ENCODE peak calls at places on chromosomes 7 and 10, in seven cellular contexts. W is GM23338, A is pancreas, D is neural progenitor cell, V is foreskin fibroblast, T is fibroblast of the aortic adventitia, N is body of pancreas. J is an unnamed sample.

GRCh38 chr10:74292871-74293427 is 141.9 kb downstream of the ADK start:
- DNase-seq in W (no peak), D (no peak), T (peak), V (peak), N (no peak), A (no peak), J (no peak)

GRCh38 chr7:69439040-69439439 is 159.2 kb upstream of the AUTS2 start:
- DNase-seq in A (no peak), D (no peak), V (no peak), T (no peak), W (no peak), N (no peak), J (no peak)

GRCh38 chr7:50281680-50282445 is 22.7 kb upstream of the IKZF1 start:
- DNase-seq in N (no peak), T (no peak), W (no peak), D (no peak), A (no peak), V (no peak), J (no peak)

GRCh38 chr7:450036-450435 is 69.6 kb downstream of the PDGFA start:
- DNase-seq in D (no peak), A (no peak), V (no peak), N (no peak), T (no peak), W (no peak), J (no peak)

GRCh38 chr7:137874390-137874789 is 27.6 kb upstream of the DGKI start:
- DNase-seq in T (peak), W (no peak), N (no peak), D (no peak), A (no peak), V (peak), J (no peak)

GRCh38 chr10:54066646-54067045 is 734.4 kb downstream of the PCDH15 start:
- DNase-seq in W (no peak), D (no peak), N (no peak), T (no peak), V (no peak), A (no peak), J (no peak)

GRCh38 chr7:44065431-44066110 is at the start of gene PGAM2:
- DNase-seq in N (peak), A (peak), T (no peak), V (no peak), D (peak), W (peak), J (no peak)

GRCh38 chr10:123743441-123744225 is 77.5 kb downstream of the GPR26 start:
- DNase-seq in V (no peak), N (peak), W (no peak), A (no peak), D (no peak), T (peak), J (no peak)

GRCh38 chr10:24889636-24890035 is 62.8 kb downstream of the PRTFDC1 start:
- DNase-seq in W (no peak), N (no peak), D (no peak), A (no peak), T (peak), V (no peak), J (no peak)

GRCh38 chr7:3722396-3722846 is 421.4 kb downstream of the SDK1 start:
- DNase-seq in N (peak), W (peak), D (peak), V (peak), A (no peak), T (no peak), J (no peak)

GRCh38 chr10:7458554-7458953 is 47.7 kb upstream of the SFMBT2 start:
- DNase-seq in N (no peak), V (peak), T (no peak), W (no peak), A (no peak), D (no peak), J (no peak)

GRCh38 chr7:50706469-50706937 is 76.2 kb downstream of the GRB10 start:
- DNase-seq in D (no peak), N (no peak), V (no peak), W (no peak), T (peak), A (no peak), J (no peak)

GRCh38 chr10:13759167-13759566 is 172.4 kb downstream of the PRPF18 start:
- DNase-seq in T (peak), D (peak), V (no peak), N (peak), W (peak), A (no peak), J (no peak)

GRCh38 chr7:29987821-29988317 is 1.7 kb downstream of the SCRN1 start:
- DNase-seq in D (peak), N (peak), T (peak), V (peak), A (no peak), W (peak), J (no peak)

GRCh38 chr10:110507303-110507702 is 9.6 kb downstream of the DUSP5 start:
- DNase-seq in W (no peak), V (no peak), T (no peak), N (no peak), D (no peak), A (no peak), J (no peak)

GRCh38 chr7:138396251-138397070 is 63.6 kb upstream of the TRIM24 start:
- DNase-seq in N (peak), A (no peak), W (peak), D (peak), T (no peak), V (no peak), J (peak)

GRCh38 chr10:61784354-61785131 is 117.0 kb upstream of the ARID5B start:
- DNase-seq in A (no peak), N (no peak), V (no peak), D (no peak), W (no peak), T (no peak), J (no peak)

GRCh38 chr10:48305905-48306264 is 592 bp upstream of the MAPK8 start:
- DNase-seq in T (no peak), W (no peak), N (no peak), D (no peak), A (no peak), V (no peak), J (no peak)
- H3K4me3 ChIP-seq in T (peak), W (peak), N (no peak), D (no peak), A (peak), V (peak), J (peak)

DNA sequence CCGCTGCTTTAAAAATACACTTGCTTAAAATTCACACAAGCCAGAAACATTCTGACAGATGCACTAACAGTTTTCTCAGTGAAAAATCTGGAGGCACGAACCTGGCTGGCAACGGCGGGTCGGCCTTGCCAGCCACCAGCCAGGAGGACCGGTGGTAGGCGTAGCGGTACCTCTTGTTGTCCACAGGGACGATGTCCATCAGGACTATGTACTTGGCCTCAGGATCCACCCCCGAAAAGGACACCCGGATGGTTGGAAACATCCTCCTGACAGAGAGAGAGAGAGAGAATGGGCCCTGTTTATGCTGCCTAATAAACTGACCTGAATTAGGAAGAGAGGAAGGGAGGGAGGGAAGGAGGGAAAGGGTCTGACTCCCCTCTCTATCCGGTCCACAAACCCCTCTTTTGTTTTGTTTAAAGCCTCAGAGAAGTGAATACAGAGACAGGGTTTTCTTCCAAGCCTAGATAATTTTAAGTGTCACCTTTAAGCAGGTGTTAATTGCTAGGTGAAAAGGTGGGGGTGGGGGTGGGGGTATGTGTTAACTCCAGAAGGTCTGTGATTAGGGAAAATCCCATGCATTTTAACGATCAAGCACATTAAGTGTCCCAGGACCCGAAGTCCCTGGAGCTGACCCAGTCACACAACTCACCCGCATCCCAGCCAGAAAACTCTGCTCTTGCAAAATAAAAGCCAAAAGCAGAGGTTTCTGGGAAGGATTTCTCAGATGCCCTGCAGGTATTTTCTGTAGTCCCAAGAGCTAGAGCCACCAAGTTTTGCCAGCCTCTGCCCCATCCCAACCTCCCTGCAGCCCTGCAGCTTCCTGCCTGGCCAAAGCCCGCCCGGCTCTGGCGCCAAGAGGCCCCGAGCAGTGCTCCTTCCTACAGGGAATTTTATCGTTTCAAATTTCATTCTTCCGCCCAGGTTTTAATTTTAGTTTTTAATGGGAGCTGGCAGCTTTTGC is 5.0 kb downstream of the TBX20 start:
- DNase-seq in V (no peak), W (peak), A (no peak), D (no peak), T (no peak), N (no peak), J (no peak)
- H3K4me3 ChIP-seq in V (no peak), W (peak), A (no peak), D (peak), T (peak), N (no peak), J (no peak)

GRCh38 chr10:4132216-4132556 is 347.2 kb upstream of the KLF6 start:
- DNase-seq in N (no peak), A (no peak), D (no peak), V (no peak), W (no peak), T (no peak), J (no peak)
- H3K4me3 ChIP-seq in N (no peak), A (no peak), D (no peak), V (no peak), W (no peak), T (no peak), J (no peak)

DNA sequence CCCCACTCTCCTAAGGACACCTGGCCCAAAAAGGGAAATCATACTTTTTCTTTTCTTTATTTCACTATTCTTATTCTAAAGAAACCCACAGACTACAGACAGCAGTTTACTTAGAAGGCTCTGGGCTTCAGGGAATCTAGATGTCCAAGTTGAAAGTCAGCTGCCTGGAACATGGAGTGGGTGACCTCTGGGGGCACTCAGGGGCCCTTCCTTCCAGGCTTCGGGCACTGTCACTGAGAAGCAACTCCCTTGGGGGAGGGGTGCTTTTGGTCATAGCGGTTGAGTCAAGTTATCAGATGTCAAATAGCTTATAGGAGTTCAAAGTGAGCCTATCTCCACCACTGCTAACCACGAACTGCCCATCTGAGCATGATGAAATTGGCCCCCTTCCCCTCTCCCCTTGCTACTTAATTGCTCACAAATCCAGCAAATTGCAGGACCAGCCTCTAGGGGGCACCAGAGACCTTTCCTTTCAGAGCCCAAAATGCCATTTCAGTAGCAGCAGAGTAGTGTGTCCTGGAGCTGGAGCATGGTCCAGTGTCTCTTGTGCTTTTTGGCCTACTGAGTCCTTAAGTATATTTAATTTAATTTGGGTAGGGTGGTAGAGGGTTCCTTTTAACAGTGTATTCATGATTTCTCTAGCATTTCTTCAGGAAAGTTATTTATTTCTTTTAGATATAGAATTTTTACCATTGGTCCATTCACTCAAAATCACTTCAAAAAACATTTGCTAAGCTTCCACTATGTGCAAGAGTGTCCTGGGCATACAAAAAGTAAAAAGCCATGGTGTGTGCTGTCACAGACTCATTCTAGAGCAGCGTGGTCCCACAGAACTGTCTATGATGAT is 463.8 kb downstream of the KCNMA1 start:
- DNase-seq in A (peak), N (peak), D (peak), V (peak), W (peak), T (peak), J (peak)
- H3K4me3 ChIP-seq in A (no peak), N (no peak), D (no peak), V (no peak), W (no peak), T (no peak), J (no peak)

GRCh38 chr7:17996040-17996439 is 31.6 kb downstream of the PRPS1L1 start:
- DNase-seq in D (no peak), V (no peak), W (no peak), A (no peak), T (no peak), N (no peak), J (no peak)

GRCh38 chr7:17996442-17997223 is 31.0 kb downstream of the PRPS1L1 start:
- DNase-seq in N (no peak), A (no peak), W (no peak), T (no peak), D (no peak), V (no peak), J (no peak)

GRCh38 chr7:18003286-18003685 is 24.4 kb downstream of the PRPS1L1 start:
- DNase-seq in T (no peak), A (no peak), N (no peak), V (no peak), W (no peak), D (no peak), J (no peak)

GRCh38 chr7:17994079-17994478 is 33.6 kb downstream of the PRPS1L1 start:
- DNase-seq in N (no peak), A (no peak), W (no peak), V (no peak), T (no peak), D (no peak), J (no peak)

DNA sequence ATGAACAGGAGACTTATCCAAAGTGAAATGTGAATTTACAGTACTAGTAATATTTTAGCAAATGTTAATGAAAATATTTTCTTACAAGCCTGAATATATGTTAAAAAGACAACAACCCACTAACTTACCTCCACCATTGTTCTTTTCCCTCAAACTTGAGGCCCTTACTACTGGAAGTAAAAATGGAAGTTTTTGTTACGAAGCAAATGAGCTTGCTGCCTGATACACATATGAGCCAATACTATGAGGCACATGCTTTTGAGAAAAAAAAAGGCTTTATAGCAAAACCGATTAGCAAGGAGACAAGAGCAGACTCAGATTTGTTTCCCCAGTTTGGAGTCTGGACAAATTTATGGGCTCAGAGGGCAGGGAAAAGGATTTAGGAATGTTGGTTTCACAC is 29.0 kb downstream of the PRPS1L1 start:
- DNase-seq in W (no peak), V (no peak), N (no peak), T (no peak), A (no peak), D (no peak), J (no peak)
- H3K4me3 ChIP-seq in W (no peak), V (no peak), N (no peak), T (no peak), A (no peak), D (no peak), J (no peak)

GRCh38 chr10:100655760-100656421 is 89.5 kb upstream of the PAX2 start:
- DNase-seq in T (no peak), N (no peak), V (no peak), D (peak), W (no peak), A (peak), J (no peak)

GRCh38 chr10:100653238-100653956 is 92.0 kb upstream of the PAX2 start:
- DNase-seq in A (no peak), D (no peak), V (no peak), T (no peak), W (no peak), N (no peak), J (no peak)

GRCh38 chr10:100653957-100654834 is 91.2 kb upstream of the PAX2 start:
- DNase-seq in D (peak), W (peak), T (peak), V (no peak), A (no peak), N (no peak), J (no peak)

GRCh38 chr10:100656479-100656878 is 88.9 kb upstream of the PAX2 start:
- DNase-seq in A (no peak), V (no peak), W (peak), T (no peak), N (peak), D (peak), J (no peak)

GRCh38 chr10:100654835-100655759 is 90.3 kb upstream of the PAX2 start:
- DNase-seq in A (no peak), N (no peak), W (peak), T (no peak), V (no peak), D (peak), J (no peak)
- H3K4me3 ChIP-seq in A (no peak), N (no peak), W (peak), T (no peak), V (no peak), D (peak), J (no peak)

J was measured in lung.